ENCODE peak calls at places on chromosomes 7 and 10, in six cellular contexts. One of them, this sample, is unnamed.

GRCh38 chr10:51510231-51510630 is 189.2 kb downstream of the CSTF2T start:
- DNase-seq in A549: no peak
- DNase-seq in stomach: no peak
- DNase-seq in sigmoid colon: no peak
- DNase-seq in suprapubic skin: no peak
- DNase-seq in tibial nerve: no peak
- DNase-seq in this sample: no peak

GRCh38 chr10:89352039-89352597 is 24.3 kb downstream of the IFIT3 start:
- DNase-seq in A549: peak
- DNase-seq in stomach: peak
- DNase-seq in sigmoid colon: no peak
- DNase-seq in suprapubic skin: no peak
- DNase-seq in tibial nerve: no peak
- DNase-seq in this sample: no peak

GRCh38 chr7:74343281-74344127 is 54.3 kb downstream of the CLIP2 start:
- DNase-seq in A549: peak
- DNase-seq in stomach: no peak
- DNase-seq in sigmoid colon: no peak
- DNase-seq in suprapubic skin: no peak
- DNase-seq in tibial nerve: no peak
- DNase-seq in this sample: no peak

GRCh38 chr10:126156012-126156411 is 232.3 kb downstream of the ADAM12 start:
- DNase-seq in A549: no peak
- DNase-seq in stomach: no peak
- DNase-seq in sigmoid colon: no peak
- DNase-seq in suprapubic skin: no peak
- DNase-seq in tibial nerve: no peak
- DNase-seq in this sample: no peak

GRCh38 chr10:21363753-21364104 is 161.8 kb downstream of the SKIDA1 start:
- DNase-seq in A549: peak
- DNase-seq in stomach: no peak
- DNase-seq in sigmoid colon: no peak
- DNase-seq in suprapubic skin: no peak
- DNase-seq in tibial nerve: no peak
- DNase-seq in this sample: no peak

GRCh38 chr10:125002044-125002422 is 60.1 kb downstream of the ZRANB1 start:
- DNase-seq in A549: no peak
- DNase-seq in stomach: no peak
- DNase-seq in sigmoid colon: peak
- DNase-seq in suprapubic skin: no peak
- DNase-seq in tibial nerve: no peak
- DNase-seq in this sample: peak

GRCh38 chr7:117322741-117323584 is at the start of gene WNT2:
- DNase-seq in A549: peak
- DNase-seq in stomach: no peak
- DNase-seq in sigmoid colon: no peak
- DNase-seq in suprapubic skin: no peak
- DNase-seq in tibial nerve: no peak
- DNase-seq in this sample: no peak

GRCh38 chr7:122155566-122155965 is 11.5 kb upstream of the AASS start:
- DNase-seq in A549: no peak
- DNase-seq in stomach: no peak
- DNase-seq in sigmoid colon: no peak
- DNase-seq in suprapubic skin: no peak
- DNase-seq in tibial nerve: no peak
- DNase-seq in this sample: no peak

GRCh38 chr10:19629559-19629958 is 186.7 kb upstream of the PLXDC2 start:
- DNase-seq in A549: peak
- DNase-seq in stomach: peak
- DNase-seq in sigmoid colon: peak
- DNase-seq in suprapubic skin: peak
- DNase-seq in tibial nerve: peak
- DNase-seq in this sample: peak

GRCh38 chr7:112484671-112485097 is 3.9 kb downstream of the LSMEM1 start:
- DNase-seq in A549: peak
- DNase-seq in stomach: no peak
- DNase-seq in sigmoid colon: peak
- DNase-seq in suprapubic skin: no peak
- DNase-seq in tibial nerve: no peak
- DNase-seq in this sample: no peak

DNA sequence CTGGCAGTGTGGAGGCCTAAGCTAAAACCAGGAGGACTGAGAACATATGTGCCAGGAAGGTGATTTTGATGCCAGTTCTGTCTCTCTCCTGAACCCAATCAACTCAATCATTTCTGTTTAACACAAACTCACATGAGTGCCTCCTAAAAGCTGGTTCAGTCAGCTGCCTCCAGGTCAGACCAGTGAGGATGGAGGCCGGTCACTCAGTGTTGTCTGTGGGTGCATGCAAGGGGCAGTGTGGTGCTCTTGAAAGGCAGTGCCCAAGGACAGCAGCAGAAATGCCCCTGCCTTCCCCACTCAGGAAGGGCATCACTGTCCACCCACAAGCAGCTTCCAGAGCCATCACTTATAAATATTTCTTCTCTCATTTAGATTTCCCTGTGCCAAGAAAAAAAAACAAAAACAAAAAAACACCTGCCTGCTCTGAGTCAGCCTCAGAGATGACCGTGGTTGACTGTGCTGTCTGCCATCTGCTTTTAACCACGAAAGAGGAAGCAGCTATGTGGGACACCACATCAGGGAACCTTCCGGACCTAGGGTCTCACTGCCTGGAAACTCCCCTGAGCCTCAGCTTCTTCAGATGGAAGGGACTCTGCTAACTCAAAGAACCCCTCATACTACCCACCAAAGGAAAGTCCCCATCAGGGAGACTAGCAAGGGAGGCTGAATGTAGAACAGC is 39.1 kb downstream of the VOPP1 start:
- DNase-seq in A549: no peak
- DNase-seq in stomach: no peak
- DNase-seq in sigmoid colon: no peak
- DNase-seq in suprapubic skin: no peak
- DNase-seq in tibial nerve: no peak
- DNase-seq in this sample: no peak
- TF ChIP-seq EP300 in A549: no peak
- TF ChIP-seq EP300 in stomach: no peak
- TF ChIP-seq EP300 in sigmoid colon: no peak
- TF ChIP-seq EP300 in suprapubic skin: no peak
- TF ChIP-seq EP300 in tibial nerve: peak
- TF ChIP-seq EP300 in this sample: no peak

DNA sequence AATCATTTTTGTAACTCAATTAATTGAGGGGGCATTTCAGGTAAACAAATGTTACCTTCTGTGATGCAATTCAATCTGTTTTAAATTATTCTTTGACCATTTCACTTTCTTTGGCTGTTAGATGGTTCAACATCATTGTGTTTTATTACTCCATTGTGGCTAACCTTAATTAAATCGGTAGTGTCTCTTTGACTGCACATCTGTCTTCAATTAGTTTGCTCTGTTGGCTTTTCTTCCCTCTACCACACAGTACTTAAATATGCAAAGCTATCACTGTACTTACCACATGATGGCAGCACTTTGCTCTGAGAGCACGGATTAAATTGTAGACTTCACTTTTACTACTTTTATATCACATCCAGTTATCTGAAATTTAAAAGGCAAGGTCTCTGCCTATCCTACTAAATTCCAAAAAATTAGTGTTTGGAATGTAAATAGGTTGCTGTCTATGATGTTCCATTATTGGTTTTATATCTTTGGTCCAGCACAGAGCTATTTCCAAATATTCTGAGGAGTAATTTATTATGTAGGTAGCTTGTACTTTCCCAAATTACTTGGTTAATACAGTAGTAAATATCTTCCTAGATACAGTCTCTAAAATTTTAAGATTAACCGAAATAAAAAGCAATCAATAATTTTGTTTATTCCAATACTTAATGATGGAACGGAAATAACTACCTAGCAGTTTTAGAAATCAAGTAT is 352.0 kb downstream of the PCLO start:
- DNase-seq in A549: peak
- DNase-seq in stomach: no peak
- DNase-seq in sigmoid colon: no peak
- DNase-seq in suprapubic skin: no peak
- DNase-seq in tibial nerve: no peak
- DNase-seq in this sample: no peak
- TF ChIP-seq EP300 in A549: no peak
- TF ChIP-seq EP300 in stomach: no peak
- TF ChIP-seq EP300 in sigmoid colon: no peak
- TF ChIP-seq EP300 in suprapubic skin: no peak
- TF ChIP-seq EP300 in tibial nerve: no peak
- TF ChIP-seq EP300 in this sample: no peak

DNA sequence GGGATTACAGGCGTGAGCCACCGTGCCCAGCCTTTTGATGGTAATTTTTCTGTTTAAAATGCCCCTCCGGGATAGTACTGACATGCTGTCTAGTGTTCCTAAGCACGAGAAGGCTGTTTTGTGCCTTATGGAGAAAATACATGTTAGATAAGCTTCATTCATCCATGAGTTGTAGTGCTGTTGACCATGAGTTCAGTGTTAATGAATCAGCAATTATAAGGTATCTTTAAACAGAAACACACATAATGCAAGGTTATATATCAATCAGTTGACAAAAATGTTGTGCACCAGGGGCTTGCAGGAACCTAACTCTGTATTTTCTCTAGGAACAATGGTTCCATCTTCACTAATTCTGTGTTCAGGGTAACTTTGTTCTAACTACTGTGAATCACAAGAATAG is 30.8 kb upstream of the HECW1 start:
- DNase-seq in A549: no peak
- DNase-seq in stomach: no peak
- DNase-seq in sigmoid colon: no peak
- DNase-seq in suprapubic skin: no peak
- DNase-seq in tibial nerve: no peak
- DNase-seq in this sample: no peak
- TF ChIP-seq EP300 in A549: no peak
- TF ChIP-seq EP300 in stomach: no peak
- TF ChIP-seq EP300 in sigmoid colon: no peak
- TF ChIP-seq EP300 in suprapubic skin: no peak
- TF ChIP-seq EP300 in tibial nerve: no peak
- TF ChIP-seq EP300 in this sample: no peak

GRCh38 chr7:132578050-132578370 is 1.7 kb upstream of the PLXNA4 start:
- DNase-seq in A549: no peak
- DNase-seq in stomach: no peak
- DNase-seq in sigmoid colon: no peak
- DNase-seq in suprapubic skin: no peak
- DNase-seq in tibial nerve: no peak
- DNase-seq in this sample: no peak
- TF ChIP-seq EP300 in A549: no peak
- TF ChIP-seq EP300 in stomach: no peak
- TF ChIP-seq EP300 in sigmoid colon: no peak
- TF ChIP-seq EP300 in suprapubic skin: no peak
- TF ChIP-seq EP300 in tibial nerve: no peak
- TF ChIP-seq EP300 in this sample: no peak